ENCODE peak calls at places on chromosomes 6 and 20, in nine cellular contexts. One of them, this sample, is unnamed.

GRCh38 chr6:12572884-12573824 is 143.4 kb upstream of the PHACTR1 start:
- DNase-seq in heart left ventricle: no peak
- DNase-seq in heart right ventricle: no peak
- DNase-seq in bronchial epithelial cell: peak
- DNase-seq in neural progenitor cell: no peak
- DNase-seq in GM23338: peak
- DNase-seq in lower leg skin: no peak
- DNase-seq in fibroblast of villous mesenchyme: peak
- DNase-seq in CD8-positive, alpha-beta T cell: no peak
- DNase-seq in this sample: peak

GRCh38 chr6:37582309-37582708 is 82.6 kb upstream of the CCDC167 start:
- DNase-seq in GM23338: peak
- DNase-seq in bronchial epithelial cell: no peak
- DNase-seq in fibroblast of villous mesenchyme: no peak
- DNase-seq in heart right ventricle: no peak
- DNase-seq in heart left ventricle: peak
- DNase-seq in neural progenitor cell: no peak
- DNase-seq in lower leg skin: no peak
- DNase-seq in CD8-positive, alpha-beta T cell: no peak
- DNase-seq in this sample: no peak

GRCh38 chr6:48426636-48427035 is 315.6 kb upstream of the PTCHD4 start:
- DNase-seq in GM23338: no peak
- DNase-seq in CD8-positive, alpha-beta T cell: no peak
- DNase-seq in fibroblast of villous mesenchyme: peak
- DNase-seq in heart left ventricle: no peak
- DNase-seq in heart right ventricle: no peak
- DNase-seq in neural progenitor cell: no peak
- DNase-seq in lower leg skin: no peak
- DNase-seq in bronchial epithelial cell: peak
- DNase-seq in this sample: peak

GRCh38 chr6:128124713-128125112 is 223.9 kb upstream of the THEMIS start:
- DNase-seq in fibroblast of villous mesenchyme: peak
- DNase-seq in heart right ventricle: no peak
- DNase-seq in CD8-positive, alpha-beta T cell: no peak
- DNase-seq in heart left ventricle: no peak
- DNase-seq in lower leg skin: no peak
- DNase-seq in bronchial epithelial cell: peak
- DNase-seq in GM23338: no peak
- DNase-seq in neural progenitor cell: no peak
- DNase-seq in this sample: peak

GRCh38 chr6:140956567-140957306 is 1176.0 kb upstream of the GJE1 start:
- DNase-seq in heart left ventricle: no peak
- DNase-seq in heart right ventricle: no peak
- DNase-seq in GM23338: no peak
- DNase-seq in bronchial epithelial cell: peak
- DNase-seq in CD8-positive, alpha-beta T cell: no peak
- DNase-seq in neural progenitor cell: peak
- DNase-seq in fibroblast of villous mesenchyme: peak
- DNase-seq in lower leg skin: no peak
- DNase-seq in this sample: peak

GRCh38 chr20:7579888-7580287 is 360.4 kb downstream of the HAO1 start:
- DNase-seq in heart right ventricle: no peak
- DNase-seq in GM23338: no peak
- DNase-seq in neural progenitor cell: no peak
- DNase-seq in lower leg skin: no peak
- DNase-seq in CD8-positive, alpha-beta T cell: no peak
- DNase-seq in bronchial epithelial cell: peak
- DNase-seq in heart left ventricle: no peak
- DNase-seq in fibroblast of villous mesenchyme: no peak
- DNase-seq in this sample: no peak

GRCh38 chr20:3559231-3559630 is 88.4 kb downstream of the ATRN start:
- DNase-seq in GM23338: no peak
- DNase-seq in fibroblast of villous mesenchyme: no peak
- DNase-seq in CD8-positive, alpha-beta T cell: no peak
- DNase-seq in heart left ventricle: no peak
- DNase-seq in heart right ventricle: no peak
- DNase-seq in bronchial epithelial cell: no peak
- DNase-seq in lower leg skin: no peak
- DNase-seq in neural progenitor cell: no peak
- DNase-seq in this sample: no peak

GRCh38 chr20:46438156-46438750 is 31.8 kb upstream of the ELMO2 start:
- DNase-seq in bronchial epithelial cell: peak
- DNase-seq in neural progenitor cell: peak
- DNase-seq in fibroblast of villous mesenchyme: peak
- DNase-seq in CD8-positive, alpha-beta T cell: no peak
- DNase-seq in lower leg skin: no peak
- DNase-seq in GM23338: peak
- DNase-seq in heart right ventricle: no peak
- DNase-seq in heart left ventricle: no peak
- DNase-seq in this sample: peak

GRCh38 chr20:50729925-50730764 is 1.2 kb upstream of the PARD6B start:
- DNase-seq in fibroblast of villous mesenchyme: peak
- DNase-seq in GM23338: peak
- DNase-seq in heart left ventricle: no peak
- DNase-seq in heart right ventricle: no peak
- DNase-seq in lower leg skin: no peak
- DNase-seq in CD8-positive, alpha-beta T cell: no peak
- DNase-seq in neural progenitor cell: no peak
- DNase-seq in bronchial epithelial cell: no peak
- DNase-seq in this sample: peak

GRCh38 chr20:49699200-49699992 is 14.3 kb downstream of the B4GALT5 start:
- DNase-seq in heart right ventricle: no peak
- DNase-seq in lower leg skin: no peak
- DNase-seq in fibroblast of villous mesenchyme: peak
- DNase-seq in heart left ventricle: no peak
- DNase-seq in bronchial epithelial cell: peak
- DNase-seq in GM23338: peak
- DNase-seq in neural progenitor cell: no peak
- DNase-seq in CD8-positive, alpha-beta T cell: no peak
- DNase-seq in this sample: peak

GRCh38 chr20:36144336-36144735 is 10.2 kb upstream of the EPB41L1 start:
- DNase-seq in fibroblast of villous mesenchyme: peak
- DNase-seq in heart left ventricle: no peak
- DNase-seq in heart right ventricle: no peak
- DNase-seq in CD8-positive, alpha-beta T cell: no peak
- DNase-seq in neural progenitor cell: no peak
- DNase-seq in lower leg skin: no peak
- DNase-seq in bronchial epithelial cell: no peak
- DNase-seq in GM23338: no peak
- DNase-seq in this sample: no peak
- H3K4me3 ChIP-seq in fibroblast of villous mesenchyme: no peak
- H3K4me3 ChIP-seq in heart left ventricle: no peak
- H3K4me3 ChIP-seq in heart right ventricle: no peak
- H3K4me3 ChIP-seq in CD8-positive, alpha-beta T cell: no peak
- H3K4me3 ChIP-seq in neural progenitor cell: no peak
- H3K4me3 ChIP-seq in lower leg skin: no peak
- H3K4me3 ChIP-seq in bronchial epithelial cell: no peak
- H3K4me3 ChIP-seq in GM23338: no peak
- H3K4me3 ChIP-seq in this sample: no peak

GRCh38 chr6:6674872-6675271 is 86.4 kb downstream of the LY86 start:
- DNase-seq in neural progenitor cell: peak
- DNase-seq in heart right ventricle: no peak
- DNase-seq in heart left ventricle: no peak
- DNase-seq in GM23338: peak
- DNase-seq in bronchial epithelial cell: no peak
- DNase-seq in fibroblast of villous mesenchyme: no peak
- DNase-seq in lower leg skin: no peak
- DNase-seq in CD8-positive, alpha-beta T cell: no peak
- DNase-seq in this sample: peak
- TF ChIP-seq CTCF in neural progenitor cell: peak
- TF ChIP-seq CTCF in heart right ventricle: no peak
- TF ChIP-seq CTCF in heart left ventricle: no peak
- TF ChIP-seq CTCF in GM23338: peak
- TF ChIP-seq CTCF in bronchial epithelial cell: peak
- TF ChIP-seq CTCF in fibroblast of villous mesenchyme: peak
- TF ChIP-seq CTCF in lower leg skin: no peak
- TF ChIP-seq CTCF in CD8-positive, alpha-beta T cell: no peak
- TF ChIP-seq CTCF in this sample: peak

GRCh38 chr20:4815618-4816017 is 93.9 kb downstream of the PRND start:
- DNase-seq in CD8-positive, alpha-beta T cell: no peak
- DNase-seq in neural progenitor cell: no peak
- DNase-seq in fibroblast of villous mesenchyme: no peak
- DNase-seq in bronchial epithelial cell: no peak
- DNase-seq in lower leg skin: no peak
- DNase-seq in GM23338: no peak
- DNase-seq in heart right ventricle: no peak
- DNase-seq in heart left ventricle: no peak
- DNase-seq in this sample: no peak
- H3K4me3 ChIP-seq in CD8-positive, alpha-beta T cell: peak
- H3K4me3 ChIP-seq in neural progenitor cell: no peak
- H3K4me3 ChIP-seq in fibroblast of villous mesenchyme: no peak
- H3K4me3 ChIP-seq in bronchial epithelial cell: no peak
- H3K4me3 ChIP-seq in lower leg skin: no peak
- H3K4me3 ChIP-seq in GM23338: no peak
- H3K4me3 ChIP-seq in heart right ventricle: no peak
- H3K4me3 ChIP-seq in heart left ventricle: no peak
- H3K4me3 ChIP-seq in this sample: no peak

GRCh38 chr6:84779380-84779779 is 15.0 kb upstream of the TBX18 start:
- DNase-seq in lower leg skin: no peak
- DNase-seq in GM23338: no peak
- DNase-seq in bronchial epithelial cell: no peak
- DNase-seq in fibroblast of villous mesenchyme: no peak
- DNase-seq in CD8-positive, alpha-beta T cell: no peak
- DNase-seq in neural progenitor cell: no peak
- DNase-seq in heart right ventricle: no peak
- DNase-seq in heart left ventricle: no peak
- DNase-seq in this sample: no peak

GRCh38 chr6:84776392-84776791 is 12.0 kb upstream of the TBX18 start:
- DNase-seq in heart right ventricle: no peak
- DNase-seq in GM23338: no peak
- DNase-seq in CD8-positive, alpha-beta T cell: no peak
- DNase-seq in bronchial epithelial cell: no peak
- DNase-seq in fibroblast of villous mesenchyme: no peak
- DNase-seq in lower leg skin: no peak
- DNase-seq in heart left ventricle: no peak
- DNase-seq in neural progenitor cell: no peak
- DNase-seq in this sample: no peak

GRCh38 chr6:84779917-84780316 is 15.5 kb upstream of the TBX18 start:
- DNase-seq in neural progenitor cell: no peak
- DNase-seq in lower leg skin: no peak
- DNase-seq in fibroblast of villous mesenchyme: no peak
- DNase-seq in heart right ventricle: no peak
- DNase-seq in bronchial epithelial cell: no peak
- DNase-seq in CD8-positive, alpha-beta T cell: no peak
- DNase-seq in heart left ventricle: no peak
- DNase-seq in GM23338: no peak
- DNase-seq in this sample: no peak

GRCh38 chr6:84774174-84775158 is 10.1 kb upstream of the TBX18 start:
- DNase-seq in heart right ventricle: peak
- DNase-seq in bronchial epithelial cell: peak
- DNase-seq in fibroblast of villous mesenchyme: peak
- DNase-seq in lower leg skin: no peak
- DNase-seq in GM23338: peak
- DNase-seq in neural progenitor cell: peak
- DNase-seq in heart left ventricle: peak
- DNase-seq in CD8-positive, alpha-beta T cell: no peak
- DNase-seq in this sample: peak

DNA sequence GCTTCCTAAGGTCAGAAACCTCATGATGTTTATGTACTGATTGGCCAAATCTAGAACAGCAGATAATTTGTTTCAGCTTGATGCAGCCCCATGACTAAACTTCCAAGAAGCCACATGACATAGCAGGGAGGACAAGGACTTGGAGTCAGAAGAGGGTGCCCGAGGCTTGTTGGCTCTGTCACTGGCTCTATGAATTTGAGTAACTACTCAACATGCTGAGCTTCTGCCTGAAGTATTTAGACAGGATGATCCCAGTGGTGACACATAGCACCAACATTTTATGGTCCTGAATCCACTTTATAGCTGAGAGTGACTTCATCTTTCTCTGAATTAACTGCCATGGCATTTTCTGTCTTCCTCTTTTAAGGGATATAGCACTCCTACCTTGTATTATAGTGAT is 13.5 kb upstream of the TBX18 start:
- DNase-seq in lower leg skin: no peak
- DNase-seq in fibroblast of villous mesenchyme: no peak
- DNase-seq in neural progenitor cell: no peak
- DNase-seq in GM23338: no peak
- DNase-seq in CD8-positive, alpha-beta T cell: no peak
- DNase-seq in heart left ventricle: no peak
- DNase-seq in heart right ventricle: no peak
- DNase-seq in bronchial epithelial cell: no peak
- DNase-seq in this sample: peak
- TF ChIP-seq CTCF in lower leg skin: no peak
- TF ChIP-seq CTCF in fibroblast of villous mesenchyme: no peak
- TF ChIP-seq CTCF in neural progenitor cell: no peak
- TF ChIP-seq CTCF in GM23338: no peak
- TF ChIP-seq CTCF in CD8-positive, alpha-beta T cell: no peak
- TF ChIP-seq CTCF in heart left ventricle: no peak
- TF ChIP-seq CTCF in heart right ventricle: no peak
- TF ChIP-seq CTCF in bronchial epithelial cell: no peak
- TF ChIP-seq CTCF in this sample: no peak

GRCh38 chr6:99613398-99613704 is 6.7 kb downstream of the PRDM13 start:
- DNase-seq in bronchial epithelial cell: no peak
- DNase-seq in fibroblast of villous mesenchyme: peak
- DNase-seq in GM23338: peak
- DNase-seq in lower leg skin: no peak
- DNase-seq in heart right ventricle: peak
- DNase-seq in heart left ventricle: peak
- DNase-seq in CD8-positive, alpha-beta T cell: peak
- DNase-seq in neural progenitor cell: peak
- DNase-seq in this sample: peak
- H3K4me3 ChIP-seq in bronchial epithelial cell: peak
- H3K4me3 ChIP-seq in fibroblast of villous mesenchyme: peak
- H3K4me3 ChIP-seq in GM23338: peak
- H3K4me3 ChIP-seq in lower leg skin: peak
- H3K4me3 ChIP-seq in heart right ventricle: peak
- H3K4me3 ChIP-seq in heart left ventricle: peak
- H3K4me3 ChIP-seq in CD8-positive, alpha-beta T cell: peak
- H3K4me3 ChIP-seq in neural progenitor cell: peak
- H3K4me3 ChIP-seq in this sample: no peak

GRCh38 chr20:32325706-32326506 is 32.2 kb upstream of the ASXL1 start:
- DNase-seq in fibroblast of villous mesenchyme: peak
- DNase-seq in GM23338: no peak
- DNase-seq in neural progenitor cell: no peak
- DNase-seq in CD8-positive, alpha-beta T cell: no peak
- DNase-seq in bronchial epithelial cell: peak
- DNase-seq in heart left ventricle: no peak
- DNase-seq in lower leg skin: no peak
- DNase-seq in heart right ventricle: no peak
- DNase-seq in this sample: peak
- TF ChIP-seq CTCF in fibroblast of villous mesenchyme: no peak
- TF ChIP-seq CTCF in GM23338: no peak
- TF ChIP-seq CTCF in neural progenitor cell: no peak
- TF ChIP-seq CTCF in CD8-positive, alpha-beta T cell: no peak
- TF ChIP-seq CTCF in bronchial epithelial cell: no peak
- TF ChIP-seq CTCF in heart left ventricle: no peak
- TF ChIP-seq CTCF in lower leg skin: no peak
- TF ChIP-seq CTCF in heart right ventricle: no peak
- TF ChIP-seq CTCF in this sample: no peak

This sample was measured in fibroblast of mammary gland.